ENCODE peak calls at places on chromosomes 1 and 21, in six cellular contexts. Q is mesendoderm; M is SJSA1; N is effector CD4-positive, alpha-beta T cell; L is HS-27A; V is HTR-8/SVneo. Z is an unnamed sample.

GRCh38 chr1:203325004-203325417 is 19.7 kb downstream of the BTG2 start:
- DNase-seq in Q (peak), M (no peak), N (peak), L (no peak), V (no peak), Z (no peak)

GRCh38 chr1:94947453-94947852 is 20.5 kb upstream of the CNN3 start:
- DNase-seq in Q (no peak), M (peak), N (no peak), L (no peak), V (no peak), Z (peak)

GRCh38 chr1:36711480-36711879 is 228.8 kb upstream of the CSF3R start:
- DNase-seq in Q (peak), M (no peak), N (no peak), L (no peak), V (no peak), Z (no peak)

GRCh38 chr1:18954270-18955071 is 2.0 kb downstream of the IFFO2 start:
- DNase-seq in Q (no peak), M (peak), N (no peak), L (no peak), V (no peak), Z (peak)

GRCh38 chr1:59136541-59137335 is 160.2 kb upstream of the FGGY start:
- DNase-seq in Q (no peak), M (no peak), N (no peak), L (peak), V (no peak), Z (no peak)

GRCh38 chr1:153985984-153986761 is at the start of gene RAB13:
- DNase-seq in Q (peak), M (peak), N (no peak), L (peak), V (peak), Z (peak)

GRCh38 chr1:46202975-46203737 is at the start of gene LURAP1:
- DNase-seq in Q (peak), M (peak), N (no peak), L (no peak), V (peak), Z (peak)

GRCh38 chr21:15141236-15141970 is 76.6 kb upstream of the NRIP1 start:
- DNase-seq in Q (no peak), M (no peak), N (no peak), L (no peak), V (no peak), Z (no peak)

GRCh38 chr21:44487831-44488230 is 32.5 kb downstream of the LRRC3 start:
- DNase-seq in Q (peak), M (no peak), N (no peak), L (no peak), V (no peak), Z (peak)

GRCh38 chr21:25790122-25790951 is 55.6 kb downstream of the GABPA start:
- DNase-seq in Q (peak), M (peak), N (no peak), L (peak), V (peak), Z (peak)

GRCh38 chr1:213531369-213532310 is 456.1 kb upstream of the PROX1 start:
- DNase-seq in Q (no peak), M (no peak), N (no peak), L (no peak), V (no peak), Z (peak)

GRCh38 chr21:35565204-35565611 is 495.1 kb downstream of the SETD4 start:
- DNase-seq in Q (peak), M (peak), N (no peak), L (peak), V (peak), Z (no peak)

GRCh38 chr1:25554886-25555752 is 11.7 kb downstream of the LDLRAP1 start:
- DNase-seq in Q (no peak), M (no peak), N (no peak), L (no peak), V (no peak), Z (peak)

GRCh38 chr1:48203287-48203900 is 19.1 kb upstream of the SLC5A9 start:
- DNase-seq in Q (peak), M (peak), N (no peak), L (no peak), V (no peak), Z (peak)

GRCh38 chr1:233025156-233025555 is 74.7 kb downstream of the NTPCR start:
- DNase-seq in Q (peak), M (peak), N (no peak), L (no peak), V (peak), Z (no peak)

GRCh38 chr1:208597571-208597970 is 353.4 kb upstream of the PLXNA2 start:
- DNase-seq in Q (no peak), M (no peak), N (no peak), L (no peak), V (no peak), Z (no peak)

GRCh38 chr1:2987773-2988172 is 33.5 kb upstream of the ACTRT2 start:
- DNase-seq in Q (no peak), M (no peak), N (no peak), L (no peak), V (no peak), Z (no peak)

GRCh38 chr1:198496216-198497143 is 44.0 kb downstream of the ATP6V1G3 start:
- DNase-seq in Q (no peak), M (peak), N (no peak), L (peak), V (no peak), Z (no peak)

GRCh38 chr1:15678578-15678977 is 5.5 kb upstream of the PLEKHM2 start:
- DNase-seq in Q (peak), M (peak), N (no peak), L (peak), V (no peak), Z (no peak)

GRCh38 chr1:12127206-12127810 is 39.5 kb upstream of the TNFRSF1B start:
- DNase-seq in Q (no peak), M (no peak), N (no peak), L (no peak), V (no peak), Z (no peak)

GRCh38 chr1:67939176-67939751 is 106.0 kb upstream of the GNG12 start:
- DNase-seq in Q (no peak), M (no peak), N (no peak), L (no peak), V (no peak), Z (no peak)

GRCh38 chr1:183023601-183024351 is 556 bp downstream of the LAMC1 start:
- DNase-seq in Q (peak), M (peak), N (no peak), L (no peak), V (peak), Z (peak)

GRCh38 chr1:228546541-228547463 is 59.6 kb downstream of the RNF187 start:
- DNase-seq in Q (no peak), M (no peak), N (no peak), L (no peak), V (no peak), Z (no peak)